ENCODE peak calls at places on chromosomes 3 and 15, in seven cellular contexts. Z, P, V, Y, Q, D and G are unnamed samples.

GRCh38 chr3:49518016-49518415 is 36.3 kb upstream of the BSN start:
- DNase-seq in Z (no peak), P (no peak), V (no peak), Y (no peak), Q (no peak), D (no peak), G (no peak)

GRCh38 chr15:75640483-75641175 is 605 bp upstream of the IMP3 start:
- DNase-seq in Z (peak; percentile 54), P (no peak), V (peak; percentile 52), Y (peak; percentile 76), Q (peak; percentile 62), D (peak; percentile 61), G (no peak)

GRCh38 chr3:118641608-118642007 is 393.0 kb downstream of the IGSF11 start:
- DNase-seq in Z (no peak), P (no peak), V (no peak), Y (no peak), Q (peak; percentile 75), D (no peak), G (peak; percentile 53)

GRCh38 chr3:139522421-139522820 is 17.1 kb downstream of the RBP1 start:
- DNase-seq in Z (no peak), P (peak; percentile 16), V (no peak), Y (no peak), Q (no peak), D (no peak), G (no peak)

GRCh38 chr3:53750253-53751210 is 95.7 kb downstream of the CHDH start:
- DNase-seq in Z (no peak), P (no peak), V (no peak), Y (no peak), Q (no peak), D (no peak), G (no peak)

GRCh38 chr3:139434764-139435291 is 41.5 kb downstream of the RBP2 start:
- DNase-seq in Z (no peak), P (no peak), V (no peak), Y (no peak), Q (no peak), D (no peak), G (no peak)

GRCh38 chr3:134395103-134395502 is 20.9 kb upstream of the AMOTL2 start:
- DNase-seq in Z (no peak), P (no peak), V (no peak), Y (no peak), Q (no peak), D (no peak), G (no peak)

GRCh38 chr15:51270706-51271105 is 67.7 kb downstream of the CYP19A1 start:
- DNase-seq in Z (no peak), P (no peak), V (no peak), Y (no peak), Q (no peak), D (no peak), G (no peak)

GRCh38 chr15:58483316-58483715 is 51.5 kb downstream of the LIPC start:
- DNase-seq in Z (no peak), P (no peak), V (no peak), Y (no peak), Q (no peak), D (no peak), G (no peak)

GRCh38 chr15:70451861-70452653 is 311.3 kb downstream of the UACA start:
- DNase-seq in Z (no peak), P (peak; percentile 37), V (no peak), Y (no peak), Q (no peak), D (no peak), G (no peak)

GRCh38 chr3:128486692-128487537 is 6.1 kb downstream of the GATA2 start:
- DNase-seq in Z (no peak), P (peak; percentile 27), V (no peak), Y (no peak), Q (peak; percentile 61), D (no peak), G (no peak)

GRCh38 chr3:144119611-144120010 is 148.0 kb downstream of the DIPK2A start:
- DNase-seq in Z (no peak), P (no peak), V (no peak), Y (no peak), Q (no peak), D (no peak), G (no peak)

GRCh38 chr3:16484216-16484615 is 29.3 kb downstream of the RFTN1 start:
- DNase-seq in Z (no peak), P (no peak), V (no peak), Y (no peak), Q (no peak), D (no peak), G (no peak)

GRCh38 chr3:46406440-46406785 is 453 bp downstream of the CCR5AS start:
- DNase-seq in Z (no peak), P (peak; percentile 48), V (no peak), Y (no peak), Q (no peak), D (no peak), G (no peak)

GRCh38 chr3:121736112-121736511 is 13.4 kb downstream of the GOLGB1 start:
- DNase-seq in Z (no peak), P (no peak), V (no peak), Y (no peak), Q (no peak), D (no peak), G (no peak)

GRCh38 chr3:124858275-124858674 is 28.9 kb downstream of the ITGB5 start:
- DNase-seq in Z (no peak), P (no peak), V (no peak), Y (no peak), Q (no peak), D (no peak), G (no peak)

GRCh38 chr15:78355185-78355584 is 15.0 kb downstream of the CRABP1 start:
- DNase-seq in Z (no peak), P (no peak), V (no peak), Y (no peak), Q (no peak), D (no peak), G (no peak)

GRCh38 chr3:47614788-47615187 is 36.1 kb upstream of the CSPG5 start:
- DNase-seq in Z (no peak), P (no peak), V (no peak), Y (no peak), Q (no peak), D (no peak), G (no peak)

GRCh38 chr3:47612178-47612577 is 33.5 kb upstream of the CSPG5 start:
- DNase-seq in Z (no peak), P (no peak), V (no peak), Y (no peak), Q (no peak), D (no peak), G (no peak)

GRCh38 chr3:47612879-47613278 is 34.2 kb upstream of the CSPG5 start:
- DNase-seq in Z (no peak), P (no peak), V (no peak), Y (no peak), Q (no peak), D (no peak), G (no peak)

GRCh38 chr3:47613723-47614122 is 35.1 kb upstream of the CSPG5 start:
- DNase-seq in Z (no peak), P (no peak), V (no peak), Y (no peak), Q (no peak), D (no peak), G (no peak)

GRCh38 chr3:47617061-47618010 is 38.7 kb upstream of the CSPG5 start:
- DNase-seq in Z (no peak), P (no peak), V (no peak), Y (no peak), Q (no peak), D (peak; percentile 6), G (no peak)
- TF ChIP-seq SIN3A in Z (no peak), P (no peak), V (no peak), Y (no peak), Q (no peak), D (no peak), G (no peak)

GRCh38 chr15:43440721-43441281 is 52.2 kb downstream of the TP53BP1 start:
- DNase-seq in Z (peak; percentile 62), P (peak; percentile 55), V (peak; percentile 12), Y (peak; percentile 78), Q (peak; percentile 43), D (peak; percentile 84), G (peak; percentile 15)
- TF ChIP-seq SIN3A in Z (no peak), P (no peak), V (no peak), Y (no peak), Q (peak; percentile 66), D (no peak), G (no peak)

DNA sequence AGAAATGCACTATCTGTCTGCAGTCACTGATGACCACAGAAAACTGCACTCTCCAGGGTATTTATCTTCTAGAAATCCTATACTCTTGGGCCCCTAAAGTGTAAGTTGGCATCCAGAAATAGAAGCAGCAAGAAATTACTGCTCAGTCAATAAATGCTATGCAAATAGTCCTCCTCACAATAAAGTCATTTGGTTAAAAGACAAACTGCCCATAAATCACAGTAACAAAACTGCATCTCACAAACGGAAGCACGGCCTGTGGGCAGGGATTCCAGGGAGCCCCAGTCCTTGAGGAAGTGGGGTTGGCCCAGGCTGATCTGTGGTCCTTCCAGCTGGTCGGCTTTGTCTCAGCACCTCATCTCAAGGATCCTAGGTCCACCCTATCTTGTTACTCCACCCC is 29.8 kb upstream of the SPATA12 start:
- DNase-seq in Z (no peak), P (no peak), V (no peak), Y (no peak), Q (no peak), D (no peak), G (no peak)
- TF ChIP-seq SIN3A in Z (no peak), P (no peak), V (no peak), Y (no peak), Q (no peak), D (no peak), G (no peak)

GRCh38 chr15:33370225-33371020 is 59.7 kb downstream of the RYR3 start:
- DNase-seq in Z (no peak), P (no peak), V (no peak), Y (no peak), Q (no peak), D (no peak), G (no peak)
- TF ChIP-seq SIN3A in Z (no peak), P (no peak), V (no peak), Y (no peak), Q (no peak), D (no peak), G (no peak)